ENCODE peak calls at places on chromosomes 7 and 10, in eight cellular contexts. O is epithelial cell of esophagus, M is colonic mucosa, A is GM12865, Z is left ventricle myocardium inferior, Y is Caco-2, K is fibroblast of lung, G is neural progenitor cell. C is an unnamed sample.

GRCh38 chr7:118151671-118152070 is 32.3 kb upstream of the LSM8 start:
- DNase-seq in O (no peak), M (no peak), A (no peak), Z (no peak), Y (no peak), K (peak; percentile 52), G (no peak), C (no peak)

GRCh38 chr7:155368894-155369600 is 71.4 kb downstream of the INSIG1 start:
- DNase-seq in O (no peak), M (no peak), A (no peak), Z (no peak), Y (no peak), K (no peak), G (no peak), C (no peak)

GRCh38 chr10:35607475-35608316 is 2.6 kb downstream of the GJD4 start:
- DNase-seq in O (peak; percentile 21), M (no peak), A (no peak), Z (no peak), Y (no peak), K (peak; percentile 34), G (no peak), C (peak; percentile 14)

GRCh38 chr7:75806560-75807307 is 6.9 kb downstream of the CCL24 start:
- DNase-seq in O (no peak), M (no peak), A (no peak), Z (no peak), Y (no peak), K (no peak), G (no peak), C (no peak)

GRCh38 chr7:142669074-142669654 is 80.1 kb upstream of the PRSS1 start:
- DNase-seq in O (peak; percentile 5), M (no peak), A (peak; percentile 18), Z (no peak), Y (peak; percentile 5), K (peak; percentile 7), G (peak; percentile 20), C (peak; percentile 36)

GRCh38 chr7:92653136-92653535 is 62.9 kb upstream of the FAM133B start:
- DNase-seq in O (no peak), M (no peak), A (no peak), Z (no peak), Y (no peak), K (no peak), G (no peak), C (no peak)

GRCh38 chr7:157318015-157318706 is 18.6 kb upstream of the DNAJB6 start:
- DNase-seq in O (peak; percentile 92), M (no peak), A (peak; percentile 64), Z (no peak), Y (no peak), K (peak; percentile 62), G (no peak), C (no peak)

GRCh38 chr10:14282271-14282670 is 48.5 kb downstream of the FRMD4A start:
- DNase-seq in O (peak; percentile 68), M (no peak), A (no peak), Z (no peak), Y (no peak), K (peak; percentile 60), G (no peak), C (no peak)

GRCh38 chr10:32244421-32245207 is 102.3 kb downstream of the EPC1 start:
- DNase-seq in O (no peak), M (no peak), A (no peak), Z (no peak), Y (no peak), K (no peak), G (no peak), C (no peak)

GRCh38 chr7:132518102-132518838 is 58.0 kb downstream of the PLXNA4 start:
- DNase-seq in O (no peak), M (no peak), A (peak; percentile 21), Z (no peak), Y (peak; percentile 51), K (no peak), G (peak; percentile 49), C (no peak)

GRCh38 chr10:80292607-80293239 is 3.3 kb upstream of the MAT1A start:
- DNase-seq in O (no peak), M (no peak), A (no peak), Z (no peak), Y (no peak), K (no peak), G (no peak), C (no peak)

GRCh38 chr7:69067397-69067796 is 530.9 kb upstream of the AUTS2 start:
- DNase-seq in O (peak; percentile 9), M (no peak), A (peak; percentile 12), Z (no peak), Y (peak; percentile 1), K (peak; percentile 24), G (peak; percentile 68), C (peak; percentile 17)

GRCh38 chr7:140214075-140214684 is 37.4 kb upstream of the KDM7A start:
- DNase-seq in O (peak; percentile 88), M (peak; percentile 89), A (peak; percentile 79), Z (peak; percentile 23), Y (no peak), K (peak; percentile 80), G (no peak), C (peak; percentile 40)

DNA sequence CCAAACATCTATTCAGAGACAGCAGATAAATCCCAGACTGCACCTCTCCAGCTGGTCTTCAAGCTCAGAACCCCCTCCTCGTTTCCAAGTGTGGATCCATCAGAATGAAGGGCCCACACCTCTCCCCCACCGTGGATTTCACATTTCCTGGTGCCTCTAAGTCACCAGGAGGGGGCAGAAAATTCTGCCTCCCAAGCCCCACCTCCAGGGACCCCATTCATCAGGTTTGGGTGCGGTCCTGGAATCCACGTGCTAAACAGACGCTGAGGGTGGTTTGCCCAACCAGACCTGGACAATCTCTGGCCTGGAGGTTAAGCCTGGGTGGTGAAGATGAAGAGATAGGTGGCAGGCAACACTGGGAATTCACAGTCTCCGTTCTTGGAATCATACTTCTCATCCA is 92.4 kb downstream of the WDR11 start:
- DNase-seq in O (no peak), M (no peak), A (no peak), Z (no peak), Y (no peak), K (no peak), G (peak; percentile 16), C (no peak)
- H3K4me3 ChIP-seq in O (no peak overlapping the region), M (no peak overlapping the region), A (no peak overlapping the region), Z (no peak overlapping the region), Y (no peak overlapping the region), K (no peak overlapping the region), G (no peak overlapping the region), C (no peak overlapping the region)

DNA sequence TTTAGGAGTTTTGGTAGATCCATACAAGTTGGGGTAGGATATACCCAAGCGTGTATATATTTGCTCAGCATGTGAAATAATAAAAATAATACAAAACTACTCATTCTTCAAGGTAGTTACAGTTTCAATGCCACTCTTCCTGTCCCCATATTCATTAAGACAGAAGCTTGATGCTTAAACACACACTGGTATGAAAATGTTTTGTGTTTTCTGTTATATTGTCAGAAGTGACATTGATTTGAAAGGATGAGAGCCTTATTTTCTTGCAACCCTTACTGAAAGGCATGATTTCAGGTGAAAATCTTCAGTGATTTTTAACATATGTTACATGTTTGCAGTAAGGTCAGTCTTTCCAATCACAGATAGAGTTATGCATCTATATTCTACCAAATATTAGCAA is 233.6 kb downstream of the TRIL start:
- DNase-seq in O (no peak), M (no peak), A (no peak), Z (no peak), Y (no peak), K (no peak), G (no peak), C (no peak)
- TF ChIP-seq CTCF in O (no peak), M (no peak), A (no peak), Z (no peak), Y (no peak), K (no peak), G (no peak), C (no peak)

DNA sequence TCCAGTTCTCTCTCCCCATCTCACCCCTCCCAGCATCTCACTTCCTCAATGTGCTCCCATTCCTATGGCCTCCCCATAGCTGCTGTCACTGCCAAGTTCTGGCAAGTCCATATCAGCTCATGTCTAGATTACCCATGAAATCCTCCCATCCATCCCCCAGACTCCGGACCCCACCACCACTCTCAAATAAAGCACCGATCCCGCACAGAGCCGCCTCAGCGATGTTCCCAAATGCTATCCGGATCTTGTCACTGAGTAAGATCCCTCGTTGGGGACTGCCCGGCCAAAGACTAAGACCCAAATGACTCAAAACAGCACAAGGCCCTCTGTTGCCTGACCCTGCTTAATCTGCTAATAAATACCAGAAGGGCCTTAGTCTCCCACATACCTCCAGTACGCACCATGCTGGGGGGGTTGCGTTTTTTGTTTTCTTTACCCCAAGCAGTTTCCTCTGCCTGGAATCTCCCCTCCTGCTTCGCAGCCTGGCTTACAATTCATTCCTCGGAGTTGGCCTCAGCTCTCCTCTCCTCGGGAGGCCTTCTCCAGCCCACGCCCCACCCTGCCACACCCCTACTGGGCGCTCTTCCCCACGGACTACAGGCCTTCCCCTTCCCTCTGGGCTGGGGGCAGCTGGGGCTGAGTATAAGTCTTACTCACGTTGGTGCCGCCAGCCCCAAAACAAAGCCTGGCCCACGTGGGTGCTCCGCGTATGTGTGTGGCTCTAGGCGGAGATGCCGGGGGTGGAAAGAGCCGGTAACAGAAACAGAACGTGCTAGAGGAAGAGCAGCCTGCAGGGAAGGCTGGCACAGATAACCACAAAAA is 1.8 kb upstream of the DUSP5 start:
- DNase-seq in O (peak; percentile 83), M (no peak), A (peak; percentile 50), Z (peak; percentile 39), Y (no peak), K (peak; percentile 91), G (peak; percentile 58), C (peak; percentile 91)
- H3K4me3 ChIP-seq in O (peak overlapping the region; percentile 77), M (no peak overlapping the region), A (peak overlapping the region; percentile 77), Z (peak overlapping the region; percentile 88), Y (no peak overlapping the region), K (peak overlapping the region; percentile 56), G (peak overlapping the region; percentile 87), C (peak overlapping the region; percentile 75)

DNA sequence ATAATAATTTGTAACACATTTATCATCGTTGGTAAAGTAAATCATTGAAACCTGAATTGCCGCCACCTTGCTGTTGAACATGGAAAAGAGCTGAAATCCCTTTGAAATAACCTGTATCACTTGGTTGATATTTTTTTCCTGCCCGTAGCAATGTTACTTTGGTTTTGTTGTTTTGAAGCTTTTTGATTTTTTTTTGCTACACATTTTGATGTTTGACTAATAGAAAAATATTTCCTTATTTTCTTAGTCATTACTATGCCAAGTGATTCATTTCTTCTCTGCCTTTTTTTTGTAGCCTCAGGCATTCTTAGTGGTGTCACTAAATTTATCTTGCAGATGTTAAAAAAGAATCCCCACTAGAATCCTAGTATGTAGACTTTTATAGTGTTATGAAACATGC is 235.1 kb upstream of the MEOX2 start:
- DNase-seq in O (peak; percentile 62), M (no peak), A (no peak), Z (no peak), Y (no peak), K (peak; percentile 25), G (no peak), C (peak; percentile 31)
- TF ChIP-seq CTCF in O (no peak), M (no peak), A (no peak), Z (no peak), Y (no peak), K (no peak), G (no peak), C (peak; percentile 4)

C was measured in fibroblast of pulmonary artery.